ENCODE peak calls at places on chromosomes 6 and 20, in ten cellular contexts. O is brain microvascular endothelial cell; D is heart left ventricle; M is stomach; J is PC-3; B is CD4-positive, CD25-positive, alpha-beta regulatory T cell; H is endodermal cell; S is MM.1S; F is fibroblast of lung; I is prostate gland. C is an unnamed sample.

GRCh38 chr6:13813621-13814175 is 659 bp downstream of the MCUR1 start:
- DNase-seq in O (peak; percentile 51), D (peak; percentile 83), H (peak; percentile 95), J (peak; percentile 69), M (peak; percentile 58), I (peak; percentile 45), B (no peak), S (no peak), F (peak; percentile 76), C (peak; percentile 25)

GRCh38 chr6:108946695-108947094 is 98.5 kb downstream of the ARMC2 start:
- DNase-seq in S (no peak), O (peak; percentile 13), H (no peak), M (no peak), J (no peak), F (peak; percentile 79), I (no peak), B (no peak), D (no peak), C (no peak)

GRCh38 chr6:3723966-3724365 is 27.5 kb downstream of the PXDC1 start:
- DNase-seq in S (no peak), J (no peak), F (no peak), I (no peak), M (no peak), B (no peak), D (no peak), O (peak; percentile 23), H (no peak), C (no peak)

GRCh38 chr6:44833248-44833647 is 445.7 kb downstream of the CDC5L start:
- DNase-seq in F (no peak), S (peak; percentile 82), J (no peak), I (no peak), D (no peak), B (no peak), M (no peak), O (no peak), H (no peak), C (no peak)

GRCh38 chr6:17881085-17881883 is 106.2 kb downstream of the KIF13A start:
- DNase-seq in S (no peak), O (no peak), H (no peak), I (no peak), D (no peak), F (no peak), M (peak; percentile 30), J (no peak), B (no peak), C (no peak)

GRCh38 chr6:13760307-13760706 is 48.7 kb upstream of the RANBP9 start:
- DNase-seq in M (no peak), J (no peak), F (no peak), B (no peak), D (no peak), I (no peak), S (no peak), H (no peak), O (no peak), C (no peak)

GRCh38 chr20:7285918-7286556 is 518.6 kb downstream of the BMP2 start:
- DNase-seq in O (peak; percentile 67), J (peak; percentile 92), I (peak; percentile 66), D (peak; percentile 63), M (peak; percentile 79), F (peak; percentile 72), H (peak; percentile 89), S (peak; percentile 78), B (no peak), C (no peak)

GRCh38 chr6:79277109-79277508 is 42.6 kb upstream of the HMGN3 start:
- DNase-seq in F (peak; percentile 31), H (no peak), O (no peak), M (no peak), I (no peak), S (no peak), J (peak; percentile 50), D (no peak), B (no peak), C (no peak)

GRCh38 chr6:39312912-39313525 is 1.2 kb downstream of the KCNK17 start:
- DNase-seq in I (no peak), F (no peak), M (no peak), J (no peak), S (no peak), H (no peak), D (peak; percentile 66), B (no peak), O (no peak), C (no peak)

GRCh38 chr6:106796754-106797153 is 167.4 kb downstream of the QRSL1 start:
- DNase-seq in J (no peak), S (no peak), F (no peak), M (no peak), B (no peak), D (no peak), I (no peak), O (no peak), H (no peak), C (no peak)

GRCh38 chr20:45322952-45323383 is 14.9 kb upstream of the MATN4 start:
- DNase-seq in J (peak; percentile 70), S (no peak), F (peak; percentile 27), B (no peak), M (peak; percentile 70), O (no peak), I (peak; percentile 58), H (no peak), D (no peak), C (peak; percentile 26)

GRCh38 chr6:163341671-163342070 is 72.8 kb upstream of the QKI start:
- DNase-seq in S (no peak), M (no peak), B (no peak), D (no peak), I (no peak), F (no peak), O (no peak), H (no peak), J (no peak), C (no peak)

GRCh38 chr20:5528719-5529256 is 212.0 kb upstream of the PROKR2 start:
- DNase-seq in H (peak; percentile 83), S (peak; percentile 83), M (peak; percentile 75), B (peak; percentile 79), J (peak; percentile 90), D (no peak), I (peak; percentile 81), O (peak; percentile 80), F (peak; percentile 74), C (peak; percentile 19)

DNA sequence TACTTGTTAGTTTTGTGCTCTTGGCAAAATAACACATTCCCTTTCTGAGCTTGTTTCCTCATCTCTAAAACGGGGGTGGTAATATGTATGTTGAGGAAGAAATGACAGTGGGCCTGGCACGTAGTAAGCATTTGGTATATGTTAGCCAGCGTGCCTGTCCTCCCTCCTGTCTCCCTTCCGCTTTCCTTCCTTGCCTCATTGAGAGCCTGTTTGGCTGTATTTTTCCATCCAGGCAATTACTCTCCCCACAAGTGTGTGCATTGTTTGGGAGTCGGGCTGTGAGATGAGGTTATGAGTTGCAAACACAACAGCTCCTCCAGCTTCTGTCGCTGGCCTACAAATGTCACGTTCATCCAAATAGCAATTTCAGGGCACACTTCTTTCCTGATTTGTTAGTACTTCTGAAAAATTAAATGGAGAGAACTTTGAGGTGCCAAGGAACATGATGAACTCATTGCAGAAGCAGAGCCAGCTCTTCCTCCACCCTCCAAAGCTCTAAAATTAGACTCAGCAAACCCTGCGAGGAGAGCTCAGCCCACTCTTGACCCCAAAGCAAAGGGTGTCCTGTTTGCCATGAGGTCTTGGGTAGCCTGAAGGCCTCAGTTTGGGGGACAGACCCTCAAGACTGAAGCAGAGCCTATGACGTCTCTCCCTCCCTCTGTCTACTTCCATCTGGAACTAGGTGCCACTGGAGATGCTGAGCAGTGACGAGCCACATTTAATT is 50.7 kb upstream of the TOX2 start:
- DNase-seq in S (no peak), O (no peak), H (no peak), F (no peak), J (no peak), D (no peak), I (no peak), B (no peak), M (no peak), C (no peak)
- H3K27ac ChIP-seq in S (no peak overlapping the region), O (no peak overlapping the region), H (no peak overlapping the region), F (no peak overlapping the region), J (no peak overlapping the region), D (no peak overlapping the region), I (peak overlapping the region; percentile 61), B (no peak overlapping the region), M (peak overlapping the region; percentile 65), C (no peak overlapping the region)

GRCh38 chr6:140281794-140282193 is 907.3 kb upstream of the CITED2 start:
- DNase-seq in F (no peak), I (no peak), M (no peak), S (no peak), B (no peak), J (no peak), D (no peak), O (no peak), H (no peak), C (no peak)
- H3K27ac ChIP-seq in F (no peak overlapping the region), I (no peak overlapping the region), M (no peak overlapping the region), S (no peak overlapping the region), B (no peak overlapping the region), J (no peak overlapping the region), D (no peak overlapping the region), O (no peak overlapping the region), H (no peak overlapping the region), C (no peak overlapping the region)

GRCh38 chr6:28384143-28384533 is 15.4 kb downstream of the ZSCAN12 start:
- DNase-seq in J (no peak), F (no peak), H (no peak), O (no peak), I (no peak), M (no peak), B (no peak), D (no peak), S (no peak), C (no peak)
- H3K27ac ChIP-seq in J (no peak overlapping the region), F (no peak overlapping the region), H (no peak overlapping the region), O (no peak overlapping the region), I (no peak overlapping the region), M (peak overlapping the region; percentile 81), B (no peak overlapping the region), D (no peak overlapping the region), S (no peak overlapping the region), C (no peak overlapping the region)

DNA sequence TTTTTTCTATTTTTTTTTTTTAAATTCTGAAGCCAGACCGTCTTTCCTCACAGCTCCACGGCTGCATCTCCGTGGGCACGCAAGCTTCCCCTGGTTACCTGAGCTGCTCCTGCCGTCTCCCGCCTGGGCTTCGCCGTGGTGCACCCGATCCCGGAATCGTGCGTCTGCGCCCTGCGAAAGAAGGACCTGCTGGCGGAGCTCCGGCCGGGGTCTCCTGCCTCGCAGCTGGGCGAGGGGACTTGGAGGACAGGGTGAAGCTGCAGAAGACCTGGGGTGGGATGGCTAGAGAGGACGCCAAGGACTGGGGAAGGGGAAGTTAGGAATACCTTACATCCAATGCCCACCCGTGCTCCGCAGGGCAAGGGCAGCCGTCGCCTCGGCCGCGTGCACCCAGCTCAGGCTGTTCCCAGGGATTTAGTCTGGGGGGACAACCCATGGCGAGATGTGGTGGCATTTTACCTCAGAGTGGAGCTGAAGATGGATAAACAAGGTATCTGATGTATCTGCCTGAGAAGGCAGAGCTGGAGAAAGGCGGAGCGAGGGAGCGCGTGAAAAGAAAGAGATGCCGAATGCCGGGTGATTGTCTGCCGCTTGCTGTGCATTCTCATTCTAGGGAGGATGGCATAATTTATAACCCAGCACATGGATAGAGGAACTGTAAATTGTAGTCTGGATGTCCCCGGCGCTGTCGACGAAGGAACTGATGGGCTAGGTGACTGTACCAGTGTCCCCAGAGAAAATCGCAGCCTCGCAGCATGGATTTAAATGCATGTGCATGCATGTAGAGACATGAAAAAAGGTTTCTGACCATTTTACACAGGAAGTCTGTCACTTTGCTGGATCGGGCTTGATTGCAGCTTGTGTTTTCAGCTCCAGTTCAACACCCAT is 150.0 kb downstream of the PRL start:
- DNase-seq in O (no peak), F (peak; percentile 19), S (no peak), H (peak; percentile 47), D (peak; percentile 62), M (no peak), B (no peak), J (no peak), I (no peak), C (no peak)
- H3K27ac ChIP-seq in O (no peak overlapping the region), F (peak overlapping the region; percentile 26), S (no peak overlapping the region), H (peak overlapping the region; percentile 98), D (no peak overlapping the region), M (peak overlapping the region; percentile 65), B (no peak overlapping the region), J (no peak overlapping the region), I (no peak overlapping the region), C (peak overlapping the region; percentile 91)

C was measured in caudate nucleus.